ENCODE peak calls at places on chromosomes 3 and 15, in six cellular contexts. One of them, this sample, is unnamed.

GRCh38 chr3:14143826-14144225 is 19.0 kb downstream of the TMEM43 start:
- DNase-seq in tibial artery: peak; percentile 85
- DNase-seq in breast epithelium: no peak
- DNase-seq in sigmoid colon: peak; percentile 88
- DNase-seq in thoracic aorta: no peak
- DNase-seq in PC-9: peak; percentile 92
- DNase-seq in this sample: no peak

GRCh38 chr15:62900071-62900812 is 142.3 kb upstream of the TPM1 start:
- DNase-seq in tibial artery: no peak
- DNase-seq in breast epithelium: no peak
- DNase-seq in sigmoid colon: no peak
- DNase-seq in thoracic aorta: no peak
- DNase-seq in PC-9: peak; percentile 82
- DNase-seq in this sample: no peak

GRCh38 chr15:64044315-64045105 is 1.8 kb downstream of the DAPK2 start:
- DNase-seq in tibial artery: no peak
- DNase-seq in breast epithelium: no peak
- DNase-seq in sigmoid colon: no peak
- DNase-seq in thoracic aorta: no peak
- DNase-seq in PC-9: no peak
- DNase-seq in this sample: no peak

GRCh38 chr3:187291512-187292132 is at the start of gene MASP1:
- DNase-seq in tibial artery: no peak
- DNase-seq in breast epithelium: no peak
- DNase-seq in sigmoid colon: no peak
- DNase-seq in thoracic aorta: no peak
- DNase-seq in PC-9: no peak
- DNase-seq in this sample: no peak

GRCh38 chr3:52779011-52779410 is 1.6 kb downstream of the ITIH1 start:
- DNase-seq in tibial artery: no peak
- DNase-seq in breast epithelium: no peak
- DNase-seq in sigmoid colon: peak; percentile 34
- DNase-seq in thoracic aorta: no peak
- DNase-seq in PC-9: no peak
- DNase-seq in this sample: no peak

GRCh38 chr15:94691169-94691568 is 459.8 kb downstream of the MCTP2 start:
- DNase-seq in tibial artery: no peak
- DNase-seq in breast epithelium: no peak
- DNase-seq in sigmoid colon: no peak
- DNase-seq in thoracic aorta: no peak
- DNase-seq in PC-9: no peak
- DNase-seq in this sample: no peak

GRCh38 chr3:187828571-187829452 is 83.5 kb upstream of the BCL6 start:
- DNase-seq in tibial artery: no peak
- DNase-seq in breast epithelium: no peak
- DNase-seq in sigmoid colon: no peak
- DNase-seq in thoracic aorta: no peak
- DNase-seq in PC-9: no peak
- DNase-seq in this sample: no peak

GRCh38 chr15:39598186-39598850 is 17.4 kb downstream of the THBS1 start:
- DNase-seq in tibial artery: no peak
- DNase-seq in breast epithelium: no peak
- DNase-seq in sigmoid colon: no peak
- DNase-seq in thoracic aorta: no peak
- DNase-seq in PC-9: no peak
- DNase-seq in this sample: no peak

GRCh38 chr3:107344722-107345121 is 32.5 kb upstream of the CCDC54 start:
- DNase-seq in tibial artery: no peak
- DNase-seq in breast epithelium: no peak
- DNase-seq in sigmoid colon: no peak
- DNase-seq in thoracic aorta: no peak
- DNase-seq in PC-9: no peak
- DNase-seq in this sample: no peak

GRCh38 chr3:66532613-66533012 is 31.8 kb upstream of the LRIG1 start:
- DNase-seq in tibial artery: no peak
- DNase-seq in breast epithelium: no peak
- DNase-seq in sigmoid colon: no peak
- DNase-seq in thoracic aorta: no peak
- DNase-seq in PC-9: no peak
- DNase-seq in this sample: no peak

GRCh38 chr3:42300013-42300412 is 34.0 kb upstream of the CCK start:
- DNase-seq in tibial artery: no peak
- DNase-seq in breast epithelium: no peak
- DNase-seq in sigmoid colon: no peak
- DNase-seq in thoracic aorta: no peak
- DNase-seq in PC-9: no peak
- DNase-seq in this sample: no peak

GRCh38 chr3:39103324-39103693 is 4.1 kb downstream of the GORASP1 start:
- DNase-seq in tibial artery: no peak
- DNase-seq in breast epithelium: no peak
- DNase-seq in sigmoid colon: no peak
- DNase-seq in thoracic aorta: no peak
- DNase-seq in PC-9: no peak
- DNase-seq in this sample: no peak

GRCh38 chr15:63513271-63513670 is 8.9 kb downstream of the USP3 start:
- DNase-seq in tibial artery: no peak
- DNase-seq in breast epithelium: no peak
- DNase-seq in sigmoid colon: no peak
- DNase-seq in thoracic aorta: no peak
- DNase-seq in PC-9: no peak
- DNase-seq in this sample: no peak

GRCh38 chr15:67048281-67049279 is 16.8 kb upstream of the SMAD3 start:
- DNase-seq in tibial artery: peak; percentile 72
- DNase-seq in breast epithelium: no peak
- DNase-seq in sigmoid colon: peak; percentile 52
- DNase-seq in thoracic aorta: no peak
- DNase-seq in PC-9: peak; percentile 93
- DNase-seq in this sample: no peak

DNA sequence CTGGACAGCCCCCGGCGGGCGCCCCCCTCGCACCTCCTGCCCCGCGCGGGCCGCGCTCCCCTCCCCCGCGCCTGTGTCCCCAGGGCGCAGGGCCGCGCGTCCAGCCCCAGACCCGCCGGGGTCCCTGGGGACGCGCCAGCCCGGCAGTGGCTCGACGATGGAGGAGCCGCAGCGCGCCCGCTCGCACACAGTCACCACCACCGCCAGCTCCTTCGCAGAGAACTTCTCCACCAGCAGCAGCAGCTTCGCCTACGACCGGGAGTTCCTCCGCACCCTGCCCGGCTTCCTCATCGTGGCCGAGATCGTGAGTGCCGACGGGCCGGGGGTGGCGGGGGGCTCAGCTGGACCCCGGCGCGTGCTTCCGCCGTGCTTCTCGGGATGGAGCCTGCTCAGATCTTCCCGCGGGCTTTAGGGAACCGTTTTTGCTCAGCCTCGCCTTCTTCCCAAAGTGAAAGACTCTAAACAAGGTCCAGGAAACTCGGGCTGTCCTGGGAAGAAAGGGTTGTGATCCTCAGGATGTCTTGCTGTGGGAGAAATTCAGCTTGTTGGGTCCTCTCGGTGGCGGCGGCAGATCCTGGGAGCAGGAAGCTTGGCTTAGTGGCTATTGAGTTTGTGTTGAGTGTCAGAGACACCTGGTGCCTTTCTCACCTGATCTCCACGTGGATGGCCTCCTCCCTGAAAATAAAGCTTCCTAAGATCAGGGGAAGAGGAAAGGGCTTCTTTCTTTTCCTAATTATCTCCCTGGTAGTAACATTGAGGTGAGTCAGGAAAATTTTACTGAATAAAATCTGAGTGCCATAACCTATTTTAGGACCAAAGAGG is 547 bp downstream of the CMTM8 start:
- DNase-seq in tibial artery: peak; percentile 26
- DNase-seq in breast epithelium: no peak
- DNase-seq in sigmoid colon: no peak
- DNase-seq in thoracic aorta: no peak
- DNase-seq in PC-9: no peak
- DNase-seq in this sample: peak; percentile 86
- H3K4me3 ChIP-seq in tibial artery: peak overlapping the region; percentile 74
- H3K4me3 ChIP-seq in breast epithelium: peak overlapping the region; percentile 86
- H3K4me3 ChIP-seq in sigmoid colon: peak overlapping the region; percentile 32
- H3K4me3 ChIP-seq in thoracic aorta: peak overlapping the region; percentile 85
- H3K4me3 ChIP-seq in PC-9: peak overlapping the region; percentile 72
- H3K4me3 ChIP-seq in this sample: peak overlapping the region; percentile 78

DNA sequence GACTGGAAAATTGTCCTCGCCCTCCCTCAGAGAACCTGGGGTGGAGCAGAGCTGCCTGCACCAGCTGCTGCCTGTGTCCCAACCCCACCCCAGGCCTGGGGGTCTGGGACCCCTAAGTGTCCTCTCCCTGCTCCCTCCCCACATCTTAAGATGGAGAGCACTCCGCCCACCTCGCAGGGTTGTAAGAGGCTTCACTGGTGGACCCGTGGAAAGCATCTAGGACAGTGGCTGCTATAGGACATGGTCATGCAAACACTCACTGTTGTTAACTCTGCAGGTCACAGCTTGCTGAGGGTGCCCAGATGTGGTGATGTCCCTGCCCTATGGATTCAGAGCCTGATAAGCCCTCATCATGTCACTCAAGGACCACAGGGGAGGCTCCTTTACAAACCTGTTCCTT is 62.0 kb upstream of the ARNT2 start:
- DNase-seq in tibial artery: no peak
- DNase-seq in breast epithelium: no peak
- DNase-seq in sigmoid colon: no peak
- DNase-seq in thoracic aorta: no peak
- DNase-seq in PC-9: no peak
- DNase-seq in this sample: no peak
- H3K27me3 ChIP-seq in tibial artery: peaks cover 8% of the 10 kb centered on the region
- H3K27me3 ChIP-seq in breast epithelium: peaks cover 7% of the 10 kb centered on the region
- H3K27me3 ChIP-seq in sigmoid colon: no peaks in the 10 kb centered on the region
- H3K27me3 ChIP-seq in thoracic aorta: no peaks in the 10 kb centered on the region
- H3K27me3 ChIP-seq in PC-9: peaks cover 78% of the 10 kb centered on the region
- H3K27me3 ChIP-seq in this sample: no peaks in the 10 kb centered on the region

DNA sequence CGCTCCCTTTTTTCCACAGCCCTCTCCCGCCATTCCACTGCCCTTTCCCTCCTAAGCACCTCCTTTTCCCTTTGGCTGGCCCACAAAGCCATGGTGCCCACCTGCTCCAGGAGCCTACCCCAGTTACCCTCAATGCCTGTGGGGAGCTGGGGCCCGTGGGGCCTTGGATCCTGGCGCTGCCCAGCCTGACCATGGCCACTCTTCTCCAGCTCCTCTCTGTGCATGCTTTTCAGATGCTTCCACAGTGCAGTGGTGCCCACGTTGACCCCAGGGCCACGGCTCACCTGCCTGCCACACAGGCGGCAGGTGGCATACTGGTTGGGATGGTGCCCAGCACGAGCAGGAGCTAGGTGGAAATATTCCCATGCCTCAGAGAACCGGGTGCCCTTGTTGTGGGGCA is 1.5 kb downstream of the ZBED2 start:
- DNase-seq in tibial artery: no peak
- DNase-seq in breast epithelium: no peak
- DNase-seq in sigmoid colon: no peak
- DNase-seq in thoracic aorta: no peak
- DNase-seq in PC-9: no peak
- DNase-seq in this sample: no peak
- H3K27ac ChIP-seq in tibial artery: no peak overlapping the region
- H3K27ac ChIP-seq in breast epithelium: no peak overlapping the region
- H3K27ac ChIP-seq in sigmoid colon: no peak overlapping the region
- H3K27ac ChIP-seq in thoracic aorta: no peak overlapping the region
- H3K27ac ChIP-seq in PC-9: peak overlapping the region; percentile 57
- H3K27ac ChIP-seq in this sample: peak overlapping the region; percentile 41

DNA sequence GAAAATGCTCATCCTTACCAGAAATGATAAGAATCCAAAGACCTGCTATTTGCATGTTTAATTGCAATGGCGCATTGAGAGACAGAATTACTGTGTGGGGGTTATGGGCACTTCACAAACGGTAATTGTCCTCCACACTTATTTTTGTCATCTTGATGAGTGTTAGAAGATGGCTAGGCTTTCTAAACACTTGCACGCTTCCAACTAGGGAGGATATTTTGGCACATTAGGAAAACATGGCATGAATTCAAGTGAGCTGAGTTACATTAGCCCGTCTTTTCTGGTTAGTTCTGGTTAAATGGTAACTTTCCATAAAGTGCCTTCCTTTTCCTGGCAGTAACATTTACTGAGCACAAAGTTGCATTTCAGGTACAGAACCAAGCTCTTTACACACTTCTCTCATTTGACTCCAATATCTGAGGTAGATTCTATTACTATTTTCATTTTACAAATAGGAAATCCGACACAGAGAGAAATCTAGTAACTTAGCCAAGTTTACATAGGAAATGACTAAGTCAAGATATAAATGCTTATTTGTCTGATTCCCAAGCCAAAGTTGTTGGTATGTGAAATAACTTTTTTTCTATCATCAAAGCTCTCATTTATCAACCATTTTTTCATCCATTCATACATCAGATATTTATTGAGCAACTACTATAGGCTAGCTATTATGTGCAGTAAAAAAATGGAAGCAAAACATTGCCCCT is 89.4 kb upstream of the MITF start:
- DNase-seq in tibial artery: no peak
- DNase-seq in breast epithelium: no peak
- DNase-seq in sigmoid colon: no peak
- DNase-seq in thoracic aorta: no peak
- DNase-seq in PC-9: no peak
- DNase-seq in this sample: no peak
- H3K4me3 ChIP-seq in tibial artery: no peak overlapping the region
- H3K4me3 ChIP-seq in breast epithelium: no peak overlapping the region
- H3K4me3 ChIP-seq in sigmoid colon: no peak overlapping the region
- H3K4me3 ChIP-seq in thoracic aorta: no peak overlapping the region
- H3K4me3 ChIP-seq in PC-9: no peak overlapping the region
- H3K4me3 ChIP-seq in this sample: no peak overlapping the region

DNA sequence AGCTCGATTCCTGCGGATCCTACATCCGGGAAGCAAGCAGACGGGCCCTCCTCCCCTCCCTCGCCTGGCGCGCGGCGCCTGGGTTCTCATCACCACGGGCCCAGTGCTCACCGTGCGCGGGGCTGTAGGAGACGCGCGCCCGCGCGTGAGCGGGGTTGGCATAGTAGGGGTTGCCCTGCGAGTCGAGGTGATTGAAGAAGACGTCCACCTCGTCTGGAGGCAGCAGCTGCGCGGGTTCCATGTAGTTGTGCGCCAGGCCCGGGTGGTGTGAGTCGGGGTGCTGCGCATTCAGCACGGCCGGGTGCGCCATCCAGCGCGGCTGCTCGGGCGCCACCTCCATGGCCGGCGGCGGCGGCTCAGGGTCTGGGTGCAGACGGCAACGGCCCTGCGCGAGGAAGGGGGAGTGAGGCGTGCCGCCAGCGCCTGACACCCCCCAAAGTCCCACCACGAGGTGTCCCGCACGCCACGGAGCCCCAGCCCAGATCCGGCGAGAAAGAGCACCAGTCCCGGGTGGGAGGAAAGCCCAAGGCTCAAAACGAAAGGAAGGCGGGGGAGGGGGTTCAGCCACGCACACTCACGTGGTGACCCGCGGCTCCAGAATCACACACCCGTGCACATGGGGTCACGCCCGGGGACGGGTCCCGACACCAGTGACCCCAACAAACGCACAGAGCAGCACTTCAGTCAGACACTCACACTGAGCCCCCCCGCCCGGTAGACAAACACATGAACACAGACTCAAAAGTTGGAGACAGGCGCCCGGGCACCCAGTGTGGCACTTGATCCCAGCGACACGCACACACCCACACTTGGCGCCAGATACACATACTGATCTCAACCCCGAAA is 6.1 kb downstream of the GATA2 start:
- DNase-seq in tibial artery: no peak
- DNase-seq in breast epithelium: no peak
- DNase-seq in sigmoid colon: no peak
- DNase-seq in thoracic aorta: no peak
- DNase-seq in PC-9: no peak
- DNase-seq in this sample: no peak
- H3K27me3 ChIP-seq in tibial artery: peaks cover 98% of the 10 kb centered on the region
- H3K27me3 ChIP-seq in breast epithelium: peaks cover 100% of the 10 kb centered on the region
- H3K27me3 ChIP-seq in sigmoid colon: peaks cover 99% of the 10 kb centered on the region
- H3K27me3 ChIP-seq in thoracic aorta: peaks cover 79% of the 10 kb centered on the region
- H3K27me3 ChIP-seq in PC-9: no peaks in the 10 kb centered on the region
- H3K27me3 ChIP-seq in this sample: peaks cover 100% of the 10 kb centered on the region

GRCh38 chr3:50169858-50170257 is 14.7 kb downstream of the SEMA3F start:
- DNase-seq in tibial artery: no peak
- DNase-seq in breast epithelium: no peak
- DNase-seq in sigmoid colon: no peak
- DNase-seq in thoracic aorta: no peak
- DNase-seq in PC-9: no peak
- DNase-seq in this sample: no peak
- H3K27ac ChIP-seq in tibial artery: peak overlapping the region; percentile 70
- H3K27ac ChIP-seq in breast epithelium: peak overlapping the region; percentile 44
- H3K27ac ChIP-seq in sigmoid colon: peak overlapping the region; percentile 44
- H3K27ac ChIP-seq in thoracic aorta: no peak overlapping the region
- H3K27ac ChIP-seq in PC-9: no peak overlapping the region
- H3K27ac ChIP-seq in this sample: peak overlapping the region; percentile 73

This sample was measured in left lung.